ENCODE peak calls at places on chromosomes 5 and 9, in four cellular contexts. D, B, E and A are unnamed samples.

GRCh38 chr9:96508227-96508940 is 58.4 kb downstream of the HABP4 start:
- DNase-seq in D (no peak), B (no peak), E (no peak), A (no peak)

GRCh38 chr9:114225534-114226288 is 70.4 kb downstream of the COL27A1 start:
- DNase-seq in D (peak), B (peak), E (peak), A (no peak)

GRCh38 chr5:104947061-104947460 is 1384.5 kb upstream of the NUDT12 start:
- DNase-seq in D (no peak), B (no peak), E (no peak), A (no peak)

GRCh38 chr9:6488395-6488794 is 75.4 kb downstream of the UHRF2 start:
- DNase-seq in D (no peak), B (peak), E (no peak), A (no peak)

GRCh38 chr5:170848033-170848432 is 13.8 kb upstream of the RANBP17 start:
- DNase-seq in D (peak), B (peak), E (no peak), A (no peak)

GRCh38 chr9:82920154-82920553 is 142.8 kb downstream of the RASEF start:
- DNase-seq in D (no peak), B (no peak), E (no peak), A (no peak)

GRCh38 chr5:83066548-83067110 is 10.6 kb downstream of the TMEM167A start:
- DNase-seq in D (no peak), B (no peak), E (no peak), A (no peak)

GRCh38 chr5:68289576-68289975 is 74.0 kb downstream of the PIK3R1 start:
- DNase-seq in D (no peak), B (peak), E (no peak), A (no peak)

GRCh38 chr9:15142903-15143534 is 164.0 kb downstream of the TTC39B start:
- DNase-seq in D (peak), B (peak), E (no peak), A (no peak)

GRCh38 chr9:20178679-20179078 is 389.8 kb upstream of the SLC24A2 start:
- DNase-seq in D (no peak), B (no peak), E (no peak), A (no peak)

GRCh38 chr9:105157178-105157583 is 87.3 kb upstream of the SLC44A1 start:
- DNase-seq in D (peak), B (peak), E (peak), A (peak)